ENCODE peak calls at places on chromosome 11, in six cellular contexts. J, W, G, D, M and X are unnamed samples.
A peak's percentile ranks its signal among the peaks of the same experiment; 100 is the strongest.

GRCh38 chr11:3120071-3120792 is 44.9 kb downstream of the OSBPL5 start:
- DNase-seq in J (no peak), W (no peak), D (no peak), G (peak; percentile 30), M (no peak), X (no peak)

GRCh38 chr11:34792143-34792542 is 124.0 kb downstream of the APIP start:
- DNase-seq in W (no peak), D (no peak), G (no peak), J (no peak), M (no peak), X (no peak)

GRCh38 chr11:46431211-46431610 is 39.6 kb upstream of the CHRM4 start:
- DNase-seq in J (no peak), D (no peak), G (no peak), M (no peak), W (no peak), X (no peak)

GRCh38 chr11:85867751-85868150 is 12.6 kb downstream of the CCDC83 start:
- DNase-seq in M (no peak), W (peak; percentile 30), G (no peak), J (no peak), D (no peak), X (peak; percentile 60)

GRCh38 chr11:11985954-11986949 is 22.2 kb downstream of the DKK3 start:
- DNase-seq in W (no peak), M (no peak), J (no peak), D (no peak), G (no peak), X (no peak)

GRCh38 chr11:1472180-1473005 is 14.2 kb downstream of the MOB2 start:
- DNase-seq in W (no peak), M (no peak), G (peak; percentile 28), J (no peak), D (no peak), X (no peak)

GRCh38 chr11:36240178-36240577 is 49.0 kb downstream of the COMMD9 start:
- DNase-seq in D (no peak), W (no peak), G (no peak), M (peak; percentile 43), J (no peak), X (no peak)

GRCh38 chr11:101566626-101567025 is 17.2 kb downstream of the TRPC6 start:
- DNase-seq in J (no peak), D (no peak), M (no peak), W (no peak), G (no peak), X (no peak)

GRCh38 chr11:130555251-130555841 is 106.9 kb downstream of the ADAMTS15 start:
- DNase-seq in J (no peak), D (no peak), W (no peak), G (no peak), M (peak; percentile 22), X (no peak)

GRCh38 chr11:70732493-70733206 is 334.3 kb downstream of the CTTN start:
- DNase-seq in J (no peak), M (no peak), W (no peak), G (peak; percentile 33), D (no peak), X (no peak)

GRCh38 chr11:85813721-85814120 is 2.8 kb upstream of the SYTL2 start:
- DNase-seq in W (no peak), J (no peak), M (no peak), G (peak; percentile 63), D (no peak), X (no peak)

GRCh38 chr11:124717421-124717785 is 22.3 kb upstream of the NRGN start:
- DNase-seq in W (peak; percentile 50), G (no peak), M (peak; percentile 25), J (no peak), D (no peak), X (no peak)

GRCh38 chr11:125373426-125374391 is 122.4 kb downstream of the FEZ1 start:
- DNase-seq in W (peak; percentile 51), G (no peak), M (no peak), D (no peak), J (peak; percentile 14), X (no peak)

GRCh38 chr11:13386567-13386966 is 76.5 kb downstream of the BTBD10 start:
- DNase-seq in D (no peak), J (no peak), M (no peak), W (no peak), G (no peak), X (no peak)

GRCh38 chr11:125433454-125434121 is 62.5 kb downstream of the FEZ1 start:
- DNase-seq in G (no peak), J (peak; percentile 61), M (peak; percentile 51), D (peak; percentile 44), W (peak; percentile 84), X (peak; percentile 36)

GRCh38 chr11:28460348-28460747 is 352.2 kb downstream of the METTL15 start:
- DNase-seq in G (no peak), M (peak; percentile 63), W (no peak), D (no peak), J (no peak), X (no peak)

GRCh38 chr11:446886-447285 is 3.2 kb upstream of the PTDSS2 start:
- DNase-seq in G (peak; percentile 54), W (no peak), J (no peak), M (no peak), D (no peak), X (no peak)

GRCh38 chr11:120710354-120711187 is 199.0 kb downstream of the GRIK4 start:
- DNase-seq in J (peak; percentile 17), M (peak; percentile 87), D (peak; percentile 78), W (peak; percentile 94), G (no peak), X (peak; percentile 84)

GRCh38 chr11:118221419-118221818 is 3.4 kb downstream of the JAML start:
- DNase-seq in J (no peak), G (no peak), D (no peak), W (no peak), M (no peak), X (no peak)

GRCh38 chr11:63012450-63013238 is 3.0 kb downstream of the SLC22A8 start:
- DNase-seq in W (no peak), D (no peak), G (no peak), J (no peak), M (no peak), X (no peak)

GRCh38 chr11:71908218-71908617 is 20.2 kb downstream of the XNDC1N start:
- DNase-seq in D (no peak), G (no peak), M (no peak), W (no peak), J (no peak), X (no peak)

GRCh38 chr11:123407124-123407995 is 22.7 kb upstream of the GRAMD1B start:
- DNase-seq in W (peak; percentile 86), G (no peak), D (peak; percentile 32), J (peak; percentile 70), M (peak; percentile 64), X (peak; percentile 65)

GRCh38 chr11:17012179-17012578 is 2.0 kb downstream of the PLEKHA7 start:
- DNase-seq in G (no peak), D (no peak), M (no peak), J (no peak), W (no peak), X (no peak)

GRCh38 chr11:113994077-113994954 is 19.4 kb downstream of the HTR3A start:
- DNase-seq in J (peak; percentile 45), W (peak; percentile 21), M (no peak), D (peak; percentile 61), G (no peak), X (no peak)
- TF ChIP-seq CTCF in J (peak; percentile 93), W (peak; percentile 82), M (peak; percentile 76), D (peak; percentile 86), G (peak; percentile 74), X (peak; percentile 82)

DNA sequence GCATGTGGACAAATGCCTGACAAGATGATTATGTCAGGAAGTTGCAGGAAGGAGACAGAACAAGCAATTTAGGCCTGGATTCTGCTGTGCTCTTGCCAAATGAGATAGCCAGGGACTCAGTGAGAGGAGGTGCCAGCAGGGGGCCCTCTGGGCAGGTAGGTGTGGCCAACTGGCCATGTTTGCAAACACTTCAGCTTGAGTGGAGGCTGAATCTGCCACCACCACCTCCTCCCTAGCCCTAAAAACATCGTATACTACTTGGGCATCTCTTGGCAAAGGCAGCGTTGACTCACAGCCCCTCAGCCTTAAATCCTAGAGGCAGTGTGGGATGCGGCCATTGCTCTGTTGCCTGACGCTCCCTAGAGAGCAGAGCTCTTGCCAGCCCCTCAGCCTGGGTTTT is 95.1 kb upstream of the PLET1 start:
- DNase-seq in W (peak; percentile 47), G (peak; percentile 56), M (peak; percentile 25), J (peak; percentile 70), D (peak; percentile 16), X (peak; percentile 6)
- TF ChIP-seq CTCF in W (peak; percentile 47), G (peak; percentile 19), M (peak; percentile 41), J (peak; percentile 45), D (peak; percentile 44), X (peak; percentile 66)

GRCh38 chr11:60130496-60130895 is 42.0 kb downstream of the MS4A2 start:
- DNase-seq in D (peak; percentile 22), G (no peak), J (peak; percentile 63), W (peak; percentile 5), M (peak; percentile 1), X (peak; percentile 2)
- TF ChIP-seq CTCF in D (peak; percentile 53), G (peak; percentile 28), J (peak; percentile 61), W (peak; percentile 12), M (peak; percentile 5), X (no peak)

GRCh38 chr11:68977781-68978625 is 2.8 kb downstream of the MRGPRD start:
- DNase-seq in D (no peak), G (peak; percentile 20), W (no peak), M (no peak), J (no peak), X (no peak)
- TF ChIP-seq CTCF in D (no peak), G (no peak), W (no peak), M (no peak), J (no peak), X (no peak)